ENCODE peak calls at places on chromosomes 2 and 18, in six cellular contexts. One of them, this sample, is unnamed.

GRCh38 chr18:39681061-39681460 is 2115.5 kb upstream of the CELF4 start:
- DNase-seq in trophoblast cell: no peak
- DNase-seq in H1: no peak
- DNase-seq in mesenchymal stem cell: no peak
- DNase-seq in H9: no peak
- DNase-seq in IMR-90: no peak
- DNase-seq in this sample: no peak

GRCh38 chr2:37625781-37626548 is 45.5 kb downstream of the CDC42EP3 start:
- DNase-seq in mesenchymal stem cell: peak; percentile 51
- DNase-seq in IMR-90: peak; percentile 63
- DNase-seq in trophoblast cell: no peak
- DNase-seq in H1: no peak
- DNase-seq in H9: no peak
- DNase-seq in this sample: no peak

GRCh38 chr2:22788749-22789148 is 596.2 kb upstream of the KLHL29 start:
- DNase-seq in trophoblast cell: no peak
- DNase-seq in H9: no peak
- DNase-seq in H1: no peak
- DNase-seq in mesenchymal stem cell: no peak
- DNase-seq in IMR-90: no peak
- DNase-seq in this sample: no peak

GRCh38 chr18:28657836-28658410 is 481.0 kb upstream of the CDH2 start:
- DNase-seq in H9: no peak
- DNase-seq in mesenchymal stem cell: peak; percentile 11
- DNase-seq in IMR-90: no peak
- DNase-seq in H1: no peak
- DNase-seq in trophoblast cell: no peak
- DNase-seq in this sample: no peak

GRCh38 chr18:55539240-55539639 is 48.8 kb downstream of the TCF4 start:
- DNase-seq in H1: no peak
- DNase-seq in mesenchymal stem cell: no peak
- DNase-seq in trophoblast cell: no peak
- DNase-seq in IMR-90: peak; percentile 16
- DNase-seq in H9: no peak
- DNase-seq in this sample: no peak

GRCh38 chr2:220506466-220506865 is 879.0 kb downstream of the SLC4A3 start:
- DNase-seq in H1: no peak
- DNase-seq in trophoblast cell: peak; percentile 23
- DNase-seq in H9: no peak
- DNase-seq in IMR-90: no peak
- DNase-seq in mesenchymal stem cell: no peak
- DNase-seq in this sample: no peak

GRCh38 chr2:73944714-73945113 is 18.0 kb downstream of the DGUOK start:
- DNase-seq in H9: no peak
- DNase-seq in H1: no peak
- DNase-seq in IMR-90: no peak
- DNase-seq in trophoblast cell: peak; percentile 56
- DNase-seq in mesenchymal stem cell: no peak
- DNase-seq in this sample: no peak

GRCh38 chr2:201465524-201465971 is 14.0 kb downstream of the STRADB start:
- DNase-seq in H9: no peak
- DNase-seq in mesenchymal stem cell: peak; percentile 15
- DNase-seq in H1: no peak
- DNase-seq in IMR-90: peak; percentile 20
- DNase-seq in trophoblast cell: no peak
- DNase-seq in this sample: no peak

GRCh38 chr2:226098861-226099466 is 699.5 kb downstream of the NYAP2 start:
- DNase-seq in mesenchymal stem cell: no peak
- DNase-seq in H1: no peak
- DNase-seq in trophoblast cell: no peak
- DNase-seq in H9: no peak
- DNase-seq in IMR-90: no peak
- DNase-seq in this sample: no peak

GRCh38 chr2:64880193-64880951 is 108.8 kb upstream of the SLC1A4 start:
- DNase-seq in IMR-90: no peak
- DNase-seq in H9: peak; percentile 51
- DNase-seq in trophoblast cell: no peak
- DNase-seq in mesenchymal stem cell: no peak
- DNase-seq in H1: peak; percentile 54
- DNase-seq in this sample: no peak

GRCh38 chr2:185279999-185280398 is 458.6 kb upstream of the FSIP2 start:
- DNase-seq in H9: no peak
- DNase-seq in trophoblast cell: no peak
- DNase-seq in H1: no peak
- DNase-seq in mesenchymal stem cell: peak; percentile 37
- DNase-seq in IMR-90: peak; percentile 3
- DNase-seq in this sample: no peak

GRCh38 chr2:201698588-201699226 is at the start of gene MPP4:
- DNase-seq in H9: no peak
- DNase-seq in H1: no peak
- DNase-seq in trophoblast cell: peak; percentile 13
- DNase-seq in mesenchymal stem cell: peak; percentile 75
- DNase-seq in IMR-90: peak; percentile 46
- DNase-seq in this sample: no peak

GRCh38 chr2:62412347-62412742 is 93.7 kb downstream of the TMEM17 start:
- DNase-seq in H1: no peak
- DNase-seq in mesenchymal stem cell: peak; percentile 5
- DNase-seq in IMR-90: peak; percentile 7
- DNase-seq in H9: no peak
- DNase-seq in trophoblast cell: no peak
- DNase-seq in this sample: no peak

GRCh38 chr2:239380831-239381708 is 19.8 kb downstream of the HDAC4 start:
- DNase-seq in mesenchymal stem cell: no peak
- DNase-seq in H1: no peak
- DNase-seq in trophoblast cell: no peak
- DNase-seq in H9: no peak
- DNase-seq in IMR-90: no peak
- DNase-seq in this sample: no peak

GRCh38 chr2:219362524-219363164 is 25.1 kb downstream of the DNPEP start:
- DNase-seq in IMR-90: peak; percentile 99
- DNase-seq in H9: no peak
- DNase-seq in trophoblast cell: peak; percentile 53
- DNase-seq in mesenchymal stem cell: peak; percentile 92
- DNase-seq in H1: no peak
- DNase-seq in this sample: no peak

GRCh38 chr2:173884403-173884802 is 80.8 kb downstream of the SP3 start:
- DNase-seq in mesenchymal stem cell: peak; percentile 53
- DNase-seq in H9: peak; percentile 53
- DNase-seq in H1: no peak
- DNase-seq in trophoblast cell: peak; percentile 53
- DNase-seq in IMR-90: peak; percentile 32
- DNase-seq in this sample: peak; percentile 9

GRCh38 chr2:12824304-12824761 is 107.6 kb downstream of the TRIB2 start:
- DNase-seq in mesenchymal stem cell: peak; percentile 69
- DNase-seq in H1: no peak
- DNase-seq in H9: no peak
- DNase-seq in trophoblast cell: no peak
- DNase-seq in IMR-90: peak; percentile 44
- DNase-seq in this sample: no peak

GRCh38 chr18:46335551-46336059 is 231.4 kb downstream of the HAUS1 start:
- DNase-seq in IMR-90: no peak
- DNase-seq in mesenchymal stem cell: no peak
- DNase-seq in H1: peak; percentile 62
- DNase-seq in trophoblast cell: no peak
- DNase-seq in H9: peak; percentile 77
- DNase-seq in this sample: peak; percentile 51

GRCh38 chr2:197189770-197190434 is 120.7 kb downstream of the ANKRD44 start:
- DNase-seq in trophoblast cell: peak; percentile 30
- DNase-seq in IMR-90: no peak
- DNase-seq in mesenchymal stem cell: no peak
- DNase-seq in H1: no peak
- DNase-seq in H9: no peak
- DNase-seq in this sample: no peak

GRCh38 chr2:215793747-215794595 is 219.4 kb downstream of the MREG start:
- DNase-seq in mesenchymal stem cell: peak; percentile 96
- DNase-seq in H9: no peak
- DNase-seq in trophoblast cell: peak; percentile 19
- DNase-seq in H1: no peak
- DNase-seq in IMR-90: peak; percentile 98
- DNase-seq in this sample: no peak

GRCh38 chr2:188766086-188766856 is 207.9 kb upstream of the COL3A1 start:
- DNase-seq in IMR-90: no peak
- DNase-seq in H1: no peak
- DNase-seq in H9: no peak
- DNase-seq in trophoblast cell: no peak
- DNase-seq in mesenchymal stem cell: no peak
- DNase-seq in this sample: no peak

GRCh38 chr18:28584726-28585125 is 407.8 kb upstream of the CDH2 start:
- DNase-seq in mesenchymal stem cell: peak; percentile 75
- DNase-seq in H1: no peak
- DNase-seq in trophoblast cell: no peak
- DNase-seq in IMR-90: peak; percentile 65
- DNase-seq in H9: peak; percentile 51
- DNase-seq in this sample: peak; percentile 1

GRCh38 chr2:84676295-84676694 is 160.0 kb downstream of the DNAH6 start:
- DNase-seq in mesenchymal stem cell: no peak
- DNase-seq in IMR-90: peak; percentile 85
- DNase-seq in H1: no peak
- DNase-seq in trophoblast cell: no peak
- DNase-seq in H9: no peak
- DNase-seq in this sample: no peak

GRCh38 chr2:39623916-39624315 is 41.8 kb upstream of the TMEM178A start:
- DNase-seq in trophoblast cell: no peak
- DNase-seq in H1: no peak
- DNase-seq in IMR-90: no peak
- DNase-seq in mesenchymal stem cell: no peak
- DNase-seq in H9: no peak
- DNase-seq in this sample: no peak

GRCh38 chr2:191318037-191318728 is 73.0 kb downstream of the MYO1B start:
- DNase-seq in H1: no peak
- DNase-seq in IMR-90: peak; percentile 75
- DNase-seq in mesenchymal stem cell: peak; percentile 49
- DNase-seq in H9: no peak
- DNase-seq in trophoblast cell: no peak
- DNase-seq in this sample: no peak

GRCh38 chr2:168030862-168031624 is 216.4 kb downstream of the STK39 start:
- DNase-seq in H9: no peak
- DNase-seq in trophoblast cell: no peak
- DNase-seq in H1: no peak
- DNase-seq in IMR-90: peak; percentile 95
- DNase-seq in mesenchymal stem cell: peak; percentile 82
- DNase-seq in this sample: no peak

GRCh38 chr2:24276349-24276899 is 83.9 kb downstream of the ITSN2 start:
- DNase-seq in IMR-90: peak; percentile 12
- DNase-seq in trophoblast cell: no peak
- DNase-seq in H1: no peak
- DNase-seq in mesenchymal stem cell: peak; percentile 11
- DNase-seq in H9: no peak
- DNase-seq in this sample: no peak

GRCh38 chr2:39968037-39968436 is 189.0 kb upstream of the THUMPD2 start:
- DNase-seq in H9: no peak
- DNase-seq in IMR-90: no peak
- DNase-seq in H1: no peak
- DNase-seq in mesenchymal stem cell: no peak
- DNase-seq in trophoblast cell: no peak
- DNase-seq in this sample: no peak

GRCh38 chr2:148521181-148521580 is 123.4 kb upstream of the EPC2 start:
- DNase-seq in H9: no peak
- DNase-seq in mesenchymal stem cell: no peak
- DNase-seq in trophoblast cell: no peak
- DNase-seq in IMR-90: no peak
- DNase-seq in H1: no peak
- DNase-seq in this sample: no peak
- H4K91ac ChIP-seq in H9: no peak overlapping the region
- H4K91ac ChIP-seq in mesenchymal stem cell: no peak overlapping the region
- H4K91ac ChIP-seq in trophoblast cell: no peak overlapping the region
- H4K91ac ChIP-seq in IMR-90: no peak overlapping the region
- H4K91ac ChIP-seq in H1: no peak overlapping the region
- H4K91ac ChIP-seq in this sample: no peak overlapping the region

GRCh38 chr2:199458017-199458805 is 472 bp upstream of the SATB2 start:
- DNase-seq in IMR-90: no peak
- DNase-seq in mesenchymal stem cell: no peak
- DNase-seq in H1: peak; percentile 76
- DNase-seq in trophoblast cell: peak; percentile 13
- DNase-seq in H9: peak; percentile 64
- DNase-seq in this sample: peak; percentile 41

GRCh38 chr2:199455533-199456382 is 2.0 kb downstream of the SATB2 start:
- DNase-seq in H1: peak; percentile 78
- DNase-seq in trophoblast cell: peak; percentile 23
- DNase-seq in IMR-90: peak; percentile 31
- DNase-seq in mesenchymal stem cell: no peak
- DNase-seq in H9: peak; percentile 81
- DNase-seq in this sample: peak; percentile 65

GRCh38 chr2:199457147-199458016 is at the start of gene SATB2:
- DNase-seq in mesenchymal stem cell: peak; percentile 71
- DNase-seq in trophoblast cell: peak; percentile 54
- DNase-seq in H1: peak; percentile 74
- DNase-seq in IMR-90: peak; percentile 78
- DNase-seq in H9: peak; percentile 72
- DNase-seq in this sample: peak; percentile 31

GRCh38 chr2:199455186-199455532 is 2.6 kb downstream of the SATB2 start:
- DNase-seq in mesenchymal stem cell: no peak
- DNase-seq in trophoblast cell: no peak
- DNase-seq in IMR-90: no peak
- DNase-seq in H9: no peak
- DNase-seq in H1: no peak
- DNase-seq in this sample: no peak

GRCh38 chr2:199456383-199457146 is 1.2 kb downstream of the SATB2 start:
- DNase-seq in IMR-90: no peak
- DNase-seq in H9: no peak
- DNase-seq in mesenchymal stem cell: no peak
- DNase-seq in H1: no peak
- DNase-seq in trophoblast cell: no peak
- DNase-seq in this sample: no peak
- H3K18ac ChIP-seq in IMR-90: no peak overlapping the region
- H3K18ac ChIP-seq in H9: no peak overlapping the region
- H3K18ac ChIP-seq in mesenchymal stem cell: no peak overlapping the region
- H3K18ac ChIP-seq in H1: peak overlapping the region; percentile 68
- H3K18ac ChIP-seq in trophoblast cell: no peak overlapping the region
- H3K18ac ChIP-seq in this sample: peak overlapping the region; percentile 70

GRCh38 chr2:42026332-42026731 is 21.5 kb upstream of the PKDCC start:
- DNase-seq in trophoblast cell: no peak
- DNase-seq in IMR-90: no peak
- DNase-seq in H9: no peak
- DNase-seq in H1: no peak
- DNase-seq in mesenchymal stem cell: no peak
- DNase-seq in this sample: no peak
- H2AK5ac ChIP-seq in trophoblast cell: no peak overlapping the region
- H2AK5ac ChIP-seq in IMR-90: no peak overlapping the region
- H2AK5ac ChIP-seq in H9: no peak overlapping the region
- H2AK5ac ChIP-seq in H1: no peak overlapping the region
- H2AK5ac ChIP-seq in mesenchymal stem cell: peak overlapping the region; percentile 35
- H2AK5ac ChIP-seq in this sample: no peak overlapping the region

GRCh38 chr2:179344970-179345369 is 80.3 kb upstream of the SESTD1 start:
- DNase-seq in mesenchymal stem cell: no peak
- DNase-seq in H9: no peak
- DNase-seq in H1: no peak
- DNase-seq in IMR-90: no peak
- DNase-seq in trophoblast cell: peak; percentile 52
- DNase-seq in this sample: no peak
- H4K91ac ChIP-seq in mesenchymal stem cell: peak overlapping the region; percentile 85
- H4K91ac ChIP-seq in H9: no peak overlapping the region
- H4K91ac ChIP-seq in H1: no peak overlapping the region
- H4K91ac ChIP-seq in IMR-90: peak overlapping the region; percentile 75
- H4K91ac ChIP-seq in trophoblast cell: no peak overlapping the region
- H4K91ac ChIP-seq in this sample: no peak overlapping the region

GRCh38 chr2:79960726-79961049 is 343.9 kb downstream of the LRRTM1 start:
- DNase-seq in H1: no peak
- DNase-seq in IMR-90: no peak
- DNase-seq in mesenchymal stem cell: no peak
- DNase-seq in H9: no peak
- DNase-seq in trophoblast cell: no peak
- DNase-seq in this sample: no peak
- H3K18ac ChIP-seq in H1: no peak overlapping the region
- H3K18ac ChIP-seq in IMR-90: no peak overlapping the region
- H3K18ac ChIP-seq in mesenchymal stem cell: no peak overlapping the region
- H3K18ac ChIP-seq in H9: no peak overlapping the region
- H3K18ac ChIP-seq in trophoblast cell: no peak overlapping the region
- H3K18ac ChIP-seq in this sample: no peak overlapping the region

This sample was measured in neuronal stem cell.